ENCODE peak calls at places on chromosomes 16 and 17, in eight cellular contexts. R is fibroblast of the aortic adventitia; F is NCI-H345; J is hepatic stellate cell; Z is AG04449; I is activated CD8-positive, alpha-beta memory T cell treated with anti-CD3 and anti-CD28 coated beads for 1 hour; S is NCI-H82; Q is GM18507. E is an unnamed sample.

GRCh38 chr17:13560935-13561334 is 40.8 kb downstream of the HS3ST3A1 start:
- DNase-seq in F (no peak), J (no peak), Q (no peak), I (no peak), R (no peak), Z (no peak), S (no peak), E (no peak)

GRCh38 chr16:2711370-2712062 is 8.5 kb downstream of the PRSS27 start:
- DNase-seq in Q (no peak), Z (no peak), R (no peak), S (no peak), I (no peak), F (no peak), J (no peak), E (no peak)

GRCh38 chr17:6509295-6509771 is 47.0 kb downstream of the PITPNM3 start:
- DNase-seq in Q (no peak), J (no peak), S (no peak), R (peak), I (no peak), F (no peak), Z (no peak), E (no peak)

GRCh38 chr17:73820686-73821448 is 176.6 kb upstream of the SDK2 start:
- DNase-seq in R (no peak), F (no peak), S (peak), I (no peak), Z (no peak), J (no peak), Q (no peak), E (no peak)

GRCh38 chr16:23905027-23905426 is 69.2 kb downstream of the PRKCB start:
- DNase-seq in R (peak), I (no peak), J (peak), Q (no peak), S (no peak), Z (peak), F (no peak), E (no peak)

GRCh38 chr17:12727076-12727750 is 61.5 kb downstream of the MYOCD start:
- DNase-seq in Z (no peak), S (no peak), F (no peak), R (peak), I (no peak), Q (no peak), J (peak), E (no peak)

GRCh38 chr16:51276335-51276734 is 125.3 kb upstream of the SALL1 start:
- DNase-seq in R (no peak), F (no peak), Q (no peak), Z (no peak), S (no peak), I (no peak), J (no peak), E (no peak)

GRCh38 chr17:68060336-68060735 is 24.8 kb downstream of the KPNA2 start:
- DNase-seq in Q (no peak), I (no peak), S (no peak), R (no peak), J (no peak), Z (no peak), F (no peak), E (no peak)

GRCh38 chr17:76567634-76568432 is 17.8 kb downstream of the ST6GALNAC2 start:
- DNase-seq in J (no peak), F (no peak), I (no peak), S (peak), R (no peak), Z (no peak), Q (no peak), E (no peak)

GRCh38 chr17:50094753-50095616 is at the start of gene PDK2:
- DNase-seq in J (peak), S (peak), Q (peak), Z (peak), I (peak), R (peak), F (peak), E (peak)

GRCh38 chr17:56174421-56174820 is 21.1 kb downstream of the ANKFN1 start:
- DNase-seq in F (no peak), J (no peak), Q (no peak), I (no peak), R (no peak), Z (no peak), S (peak), E (no peak)

GRCh38 chr17:27315322-27315721 is 21.4 kb downstream of the WSB1 start:
- DNase-seq in I (no peak), Z (peak), F (peak), J (peak), Q (no peak), S (peak), R (peak), E (no peak)

GRCh38 chr17:29148257-29148789 is 31.9 kb downstream of the MYO18A start:
- DNase-seq in Q (no peak), S (no peak), R (no peak), I (no peak), F (peak), Z (no peak), J (no peak), E (no peak)

GRCh38 chr17:78947235-78948153 is 22.3 kb upstream of the TIMP2 start:
- DNase-seq in S (no peak), Q (no peak), Z (no peak), I (no peak), R (no peak), F (no peak), J (no peak), E (no peak)

GRCh38 chr16:66521227-66521626 is 28.7 kb downstream of the TK2 start:
- DNase-seq in I (no peak), F (no peak), J (no peak), Q (no peak), Z (no peak), R (no peak), S (no peak), E (no peak)

GRCh38 chr17:81869221-81870154 is 1.6 kb downstream of the ARHGDIA start:
- DNase-seq in I (no peak), Z (no peak), S (peak), Q (no peak), R (peak), J (no peak), F (no peak), E (peak)